ENCODE peak calls at places on chromosomes 2 and 18, in six cellular contexts. B is transverse colon, P is endothelial cell of umbilical vein, Q is Panc1, N is spleen, A is upper lobe of left lung. Y is an unnamed sample. For H3K4me1 and H3K36me3, the result is how much of the 10 kb centered on the place peaks cover.

GRCh38 chr2:11387831-11388230 is 43.4 kb upstream of the ROCK2 start:
- DNase-seq in Q (no peak), A (peak), N (no peak), B (peak), P (no peak), Y (no peak)

GRCh38 chr2:224151161-224151560 is 112.1 kb upstream of the SERPINE2 start:
- DNase-seq in B (no peak), P (no peak), A (no peak), Q (no peak), N (no peak), Y (no peak)

GRCh38 chr2:36960005-36960675 is 6.2 kb downstream of the STRN start:
- DNase-seq in N (no peak), A (no peak), B (no peak), Q (no peak), P (no peak), Y (no peak)

GRCh38 chr2:229971298-229971790 is 49.0 kb downstream of the FBXO36 start:
- DNase-seq in B (no peak), N (no peak), Q (no peak), P (no peak), A (no peak), Y (no peak)

GRCh38 chr2:60053791-60054190 is 499.7 kb downstream of the BCL11A start:
- DNase-seq in N (no peak), Q (no peak), B (peak), A (no peak), P (no peak), Y (no peak)

GRCh38 chr2:70743677-70744076 is 24.3 kb downstream of the ADD2 start:
- DNase-seq in A (no peak), N (no peak), B (no peak), P (no peak), Q (no peak), Y (no peak)

GRCh38 chr2:129016972-129017371 is 698.3 kb upstream of the HS6ST1 start:
- DNase-seq in P (no peak), B (no peak), Q (no peak), A (no peak), N (no peak), Y (no peak)

GRCh38 chr2:197010200-197011020 is 83.9 kb upstream of the PGAP1 start:
- DNase-seq in P (no peak), Q (no peak), N (no peak), B (no peak), A (no peak), Y (no peak)

GRCh38 chr2:80380767-80381166 is 76.2 kb upstream of the LRRTM1 start:
- DNase-seq in A (no peak), P (no peak), B (no peak), N (no peak), Q (no peak), Y (no peak)

GRCh38 chr2:69946351-69947077 is 14.9 kb downstream of the ASPRV1 start:
- DNase-seq in B (no peak), A (no peak), Q (peak), N (no peak), P (peak), Y (no peak)

GRCh38 chr2:169683054-169683424 is 11.2 kb downstream of the CFAP210 start:
- DNase-seq in A (no peak), B (no peak), N (no peak), P (no peak), Q (no peak), Y (no peak)

GRCh38 chr2:104412384-104412783 is 441.5 kb upstream of the POU3F3 start:
- DNase-seq in B (peak), P (no peak), Q (peak), N (no peak), A (peak), Y (no peak)

GRCh38 chr2:230128943-230129342 is 60.2 kb upstream of the SLC16A14 start:
- DNase-seq in B (peak), A (no peak), Q (no peak), N (no peak), P (no peak), Y (no peak)

GRCh38 chr2:84924173-84925106 is 19.0 kb downstream of the TMSB10 start:
- DNase-seq in Q (no peak), A (peak), N (peak), P (peak), B (peak), Y (peak)

GRCh38 chr2:85995648-85996529 is 107.1 kb upstream of the ST3GAL5 start:
- DNase-seq in B (no peak), P (no peak), Q (no peak), A (no peak), N (peak), Y (peak)

GRCh38 chr2:55985406-55985805 is 61.8 kb upstream of the EFEMP1 start:
- DNase-seq in Q (no peak), N (no peak), P (peak), B (no peak), A (no peak), Y (no peak)

GRCh38 chr2:234335676-234336228 is 161.1 kb downstream of the ARL4C start:
- DNase-seq in A (peak), P (peak), Q (no peak), B (peak), N (peak), Y (peak)

GRCh38 chr2:16102287-16102975 is 162.1 kb downstream of the MYCN start:
- DNase-seq in A (no peak), B (no peak), N (no peak), P (no peak), Q (no peak), Y (no peak)
- H3K4me1 ChIP-seq in A (under half), B (under half), N (under half), P (under half), Q (under half), Y (under half)

GRCh38 chr2:222193328-222194008 is 105.3 kb downstream of the PAX3 start:
- DNase-seq in P (no peak), B (no peak), N (no peak), Q (no peak), A (no peak), Y (no peak)
- TF ChIP-seq POLR2AphosphoS5 in P (no peak), B (no peak), N (no peak), Q (no peak), A (no peak), Y (peak)

GRCh38 chr2:237148624-237149023 is 62.9 kb downstream of the COPS8 start:
- DNase-seq in B (no peak), P (no peak), N (no peak), A (no peak), Q (no peak), Y (no peak)

GRCh38 chr2:237149425-237149824 is 63.7 kb downstream of the COPS8 start:
- DNase-seq in B (no peak), P (no peak), Q (no peak), N (no peak), A (peak), Y (no peak)

GRCh38 chr2:237150186-237150585 is 64.5 kb downstream of the COPS8 start:
- DNase-seq in A (no peak), B (no peak), P (no peak), Q (no peak), N (no peak), Y (no peak)

GRCh38 chr2:237152361-237152760 is 66.7 kb downstream of the COPS8 start:
- DNase-seq in B (no peak), Q (no peak), N (no peak), P (no peak), A (no peak), Y (no peak)

GRCh38 chr2:237150831-237151230 is 65.1 kb downstream of the COPS8 start:
- DNase-seq in Q (no peak), A (no peak), B (no peak), P (no peak), N (no peak), Y (no peak)
- H3K36me3 ChIP-seq in Q (under half), A (under half), B (under half), P (under half), N (under half), Y (under half)

GRCh38 chr18:24273596-24273995 is 124.0 kb downstream of the OSBPL1A start:
- DNase-seq in Q (no peak), P (no peak), A (no peak), N (no peak), B (peak), Y (no peak)

GRCh38 chr18:24270358-24270936 is 127.2 kb downstream of the OSBPL1A start:
- DNase-seq in N (no peak), B (no peak), P (no peak), A (no peak), Q (no peak), Y (no peak)

GRCh38 chr18:24271381-24272331 is 126.0 kb downstream of the OSBPL1A start:
- DNase-seq in A (peak), B (peak), P (peak), N (peak), Q (no peak), Y (peak)

GRCh38 chr18:24268784-24269550 is 128.7 kb downstream of the OSBPL1A start:
- DNase-seq in P (no peak), Q (no peak), N (no peak), B (peak), A (no peak), Y (no peak)

DNA sequence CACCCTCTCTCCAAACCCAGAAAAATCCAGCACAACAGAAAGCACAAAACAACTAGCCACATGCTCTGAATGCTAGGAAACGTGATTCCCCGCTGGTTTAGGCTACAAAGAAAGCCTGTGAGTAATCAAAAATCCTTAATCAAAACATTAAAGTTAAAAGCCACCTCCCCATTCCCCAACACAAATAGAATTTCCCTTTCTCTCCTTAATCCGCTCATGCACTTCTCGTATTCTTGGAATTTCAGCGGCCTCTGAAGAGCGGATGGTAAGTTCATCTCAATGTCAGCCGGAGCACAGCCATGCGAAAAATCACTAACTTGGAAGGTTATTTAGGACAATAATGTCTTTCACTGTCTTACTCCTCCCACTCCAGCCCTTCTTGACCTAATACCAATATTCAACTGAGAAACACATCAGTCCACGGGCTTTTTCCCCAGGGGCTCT is 126.7 kb downstream of the OSBPL1A start:
- DNase-seq in P (peak), Q (no peak), N (no peak), A (no peak), B (no peak), Y (no peak)
- H3K4me1 ChIP-seq in P (under half), Q (under half), N (under half), A (under half), B (half or more), Y (under half)

GRCh38 chr2:157838442-157839161 is 37.5 kb downstream of the ACVR1 start:
- DNase-seq in Q (no peak), P (peak), A (peak), N (no peak), B (peak), Y (no peak)
- TF ChIP-seq POLR2AphosphoS5 in Q (no peak), P (peak), A (no peak), N (no peak), B (peak), Y (no peak)

DNA sequence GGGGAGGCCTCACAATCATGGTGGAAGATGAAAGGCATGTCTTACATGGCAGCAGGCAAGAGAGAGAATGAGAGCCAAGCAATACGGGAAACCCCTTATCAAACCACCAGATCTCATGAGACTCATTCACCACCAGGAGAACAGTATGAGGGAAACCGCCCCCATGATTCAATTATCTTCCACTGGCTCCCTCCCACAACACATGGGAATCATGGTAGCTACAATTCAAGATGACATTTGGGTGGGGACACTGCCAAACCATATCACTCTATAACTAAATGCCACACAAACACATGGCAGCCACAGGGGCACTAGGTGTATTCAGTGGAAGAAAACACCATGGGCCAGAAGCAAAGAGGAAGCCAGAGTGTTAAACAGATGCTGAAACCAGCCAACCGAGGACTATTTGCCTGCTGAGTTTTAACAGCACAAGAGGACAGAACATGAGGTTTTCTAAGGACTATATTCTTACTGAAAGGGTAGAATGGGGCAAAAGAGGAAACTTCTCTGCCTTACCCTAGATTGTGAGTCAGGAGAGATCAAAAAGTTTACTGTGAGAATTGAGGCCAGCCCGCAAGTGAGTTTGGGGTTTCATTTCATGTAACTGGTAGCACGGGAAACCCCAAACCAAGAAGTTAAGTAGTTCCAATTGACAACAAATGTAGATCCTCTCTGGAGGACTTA is 49.2 kb downstream of the SIGLEC15 start:
- DNase-seq in A (no peak), B (peak), P (no peak), N (no peak), Q (no peak), Y (no peak)
- H3K36me3 ChIP-seq in A (under half), B (under half), P (under half), N (half or more), Q (under half), Y (under half)

GRCh38 chr2:9095226-9095625 is 91.7 kb upstream of the MBOAT2 start:
- DNase-seq in P (no peak), A (no peak), B (no peak), N (no peak), Q (no peak), Y (no peak)
- H3K4me1 ChIP-seq in P (under half), A (under half), B (under half), N (under half), Q (under half), Y (under half)

DNA sequence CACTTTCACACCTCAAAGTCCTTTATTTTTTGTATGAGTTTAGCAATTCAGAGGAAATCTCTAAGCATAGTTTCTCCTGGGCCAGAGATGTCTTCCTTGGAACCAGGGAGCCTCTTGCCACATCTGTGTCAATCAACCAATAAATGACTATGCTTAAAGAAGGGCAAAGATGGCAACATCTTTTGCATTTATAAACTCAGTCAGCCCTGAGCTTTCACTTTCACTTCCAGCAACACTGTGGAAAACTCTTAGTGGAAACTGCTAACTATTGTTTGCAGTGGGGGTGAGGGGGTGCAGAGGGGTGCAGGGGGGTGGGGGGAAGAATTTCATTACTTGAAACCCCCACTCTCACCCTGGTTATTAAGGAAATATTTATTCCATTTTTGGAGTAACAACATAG is 3.4 kb downstream of the ACVR1C start:
- DNase-seq in A (no peak), B (no peak), N (no peak), P (no peak), Q (no peak), Y (no peak)
- TF ChIP-seq POLR2AphosphoS5 in A (no peak), B (no peak), N (no peak), P (no peak), Q (no peak), Y (no peak)

DNA sequence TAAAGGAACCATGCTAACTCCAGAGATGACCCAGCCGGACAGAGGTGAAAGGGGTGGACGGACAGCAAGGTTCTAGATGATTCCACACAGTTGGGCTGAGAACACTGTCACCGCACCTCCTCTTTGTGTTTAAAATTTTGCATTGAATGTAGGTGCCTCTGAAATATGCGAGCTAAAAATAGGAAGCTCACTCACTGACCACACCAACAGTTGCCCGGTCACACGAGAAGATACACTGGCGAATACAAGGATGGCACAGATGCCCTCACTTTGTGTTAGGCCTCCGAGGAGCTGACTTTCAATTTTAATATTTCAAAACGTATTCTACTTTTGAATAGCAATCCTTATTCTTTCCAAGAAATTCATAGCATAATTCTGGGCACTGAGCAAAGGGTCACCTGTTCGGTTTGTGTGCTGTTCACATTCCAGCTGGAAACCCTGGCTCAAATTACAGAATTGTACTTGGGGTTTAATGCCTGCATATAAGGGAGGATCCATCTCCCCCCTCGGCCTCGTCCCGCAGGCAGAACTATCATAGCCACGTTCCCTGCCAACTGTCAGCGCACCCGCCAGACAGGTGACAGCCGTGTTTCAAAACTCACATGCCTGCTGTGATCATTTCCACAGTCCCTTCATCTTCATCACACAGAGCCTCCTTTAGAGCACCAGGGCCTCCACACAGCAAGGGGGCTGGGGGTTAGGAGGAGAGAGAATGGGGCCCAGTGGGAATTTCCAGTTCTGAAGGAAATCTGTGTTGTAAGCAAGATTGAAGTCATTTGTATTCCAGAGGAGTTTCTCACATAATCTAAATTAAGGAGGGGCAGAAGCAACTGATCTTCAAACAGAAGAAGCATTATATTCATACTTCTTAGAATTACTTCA is 48.2 kb downstream of the ADI1 start:
- DNase-seq in Q (no peak), B (no peak), A (no peak), N (peak), P (no peak), Y (no peak)
- H3K36me3 ChIP-seq in Q (under half), B (under half), A (under half), N (half or more), P (under half), Y (half or more)

Y was measured in sigmoid colon.